ENCODE peak calls at places on chromosomes 16 and 17, in four cellular contexts. I is activated naive CD4-positive, alpha-beta T cell treated with anti-CD3 and anti-CD28 coated beads for 36 hours; L is NCI-H345; C is foreskin fibroblast. B is an unnamed sample.

GRCh38 chr16:74813109-74813641 is 38.6 kb upstream of the FA2H start:
- DNase-seq in I (peak), L (peak), C (peak), B (peak)

GRCh38 chr17:73189417-73190099 is 3.3 kb upstream of the COG1 start:
- DNase-seq in I (no peak), L (peak), C (peak), B (peak)

GRCh38 chr17:33595783-33596182 is 302.7 kb upstream of the ASIC2 start:
- DNase-seq in I (no peak), L (no peak), C (no peak), B (no peak)

GRCh38 chr16:23424292-23424958 is 28.6 kb downstream of the COG7 start:
- DNase-seq in I (no peak), L (peak), C (no peak), B (no peak)

GRCh38 chr17:81447331-81447933 is 52.2 kb downstream of the BAHCC1 start:
- DNase-seq in I (no peak), L (no peak), C (no peak), B (no peak)

GRCh38 chr17:41635121-41636097 is 11.0 kb upstream of the KRT17 start:
- DNase-seq in I (no peak), L (no peak), C (no peak), B (no peak)

GRCh38 chr17:18166894-18167293 is 16.7 kb upstream of the ALKBH5 start:
- DNase-seq in I (no peak), L (no peak), C (no peak), B (peak)

GRCh38 chr17:50495918-50496317 is 12.3 kb upstream of the MYCBPAP start:
- DNase-seq in I (no peak), L (no peak), C (no peak), B (no peak)

GRCh38 chr16:70437017-70437581 is 1.8 kb downstream of the ST3GAL2 start:
- DNase-seq in I (no peak), L (no peak), C (peak), B (no peak)

B was measured in RPMI8226.